ENCODE peak calls at places on chromosomes 13 and 19, in five cellular contexts. One of them, this sample, is unnamed.

GRCh38 chr19:13817615-13818371 is 22.6 kb downstream of the ZSWIM4 start:
- DNase-seq in trophoblast cell: peak
- DNase-seq in mesenchymal stem cell: peak
- DNase-seq in neuronal stem cell: no peak
- DNase-seq in H1: peak
- DNase-seq in this sample: no peak

GRCh38 chr19:38648789-38649304 is 1.4 kb downstream of the ACTN4 start:
- DNase-seq in trophoblast cell: no peak
- DNase-seq in H1: no peak
- DNase-seq in neuronal stem cell: no peak
- DNase-seq in mesenchymal stem cell: no peak
- DNase-seq in this sample: no peak

GRCh38 chr19:19745496-19746285 is 12.8 kb upstream of the ZNF14 start:
- DNase-seq in mesenchymal stem cell: no peak
- DNase-seq in neuronal stem cell: no peak
- DNase-seq in H1: no peak
- DNase-seq in trophoblast cell: no peak
- DNase-seq in this sample: no peak

GRCh38 chr19:14775855-14776254 is 2.5 kb downstream of the ADGRE2 start:
- DNase-seq in H1: no peak
- DNase-seq in mesenchymal stem cell: no peak
- DNase-seq in trophoblast cell: no peak
- DNase-seq in neuronal stem cell: no peak
- DNase-seq in this sample: no peak

GRCh38 chr13:49683489-49683888 is 7.8 kb downstream of the EBPL start:
- DNase-seq in trophoblast cell: no peak
- DNase-seq in neuronal stem cell: no peak
- DNase-seq in H1: no peak
- DNase-seq in mesenchymal stem cell: no peak
- DNase-seq in this sample: no peak

GRCh38 chr19:15540435-15540834 is 32.1 kb downstream of the CYP4F22 start:
- DNase-seq in neuronal stem cell: no peak
- DNase-seq in trophoblast cell: no peak
- DNase-seq in H1: no peak
- DNase-seq in mesenchymal stem cell: no peak
- DNase-seq in this sample: no peak

GRCh38 chr13:51793570-51794273 is 10.2 kb downstream of the DHRS12 start:
- DNase-seq in trophoblast cell: peak
- DNase-seq in neuronal stem cell: no peak
- DNase-seq in H1: no peak
- DNase-seq in mesenchymal stem cell: peak
- DNase-seq in this sample: peak

GRCh38 chr13:99256709-99257108 is 1.5 kb downstream of the GPR18 start:
- DNase-seq in H1: no peak
- DNase-seq in neuronal stem cell: no peak
- DNase-seq in mesenchymal stem cell: peak
- DNase-seq in trophoblast cell: no peak
- DNase-seq in this sample: peak

GRCh38 chr13:45206340-45206739 is 5.5 kb upstream of the KCTD4 start:
- DNase-seq in H1: no peak
- DNase-seq in mesenchymal stem cell: peak
- DNase-seq in trophoblast cell: peak
- DNase-seq in neuronal stem cell: no peak
- DNase-seq in this sample: peak

GRCh38 chr13:111187879-111188643 is 73.0 kb downstream of the ARHGEF7 start:
- DNase-seq in neuronal stem cell: no peak
- DNase-seq in H1: no peak
- DNase-seq in mesenchymal stem cell: peak
- DNase-seq in trophoblast cell: peak
- DNase-seq in this sample: peak

GRCh38 chr13:100584901-100585300 is 3.7 kb downstream of the GGACT start:
- DNase-seq in trophoblast cell: no peak
- DNase-seq in mesenchymal stem cell: no peak
- DNase-seq in neuronal stem cell: no peak
- DNase-seq in H1: no peak
- DNase-seq in this sample: no peak

GRCh38 chr19:18152444-18152816 is 533 bp upstream of the PIK3R2 start:
- DNase-seq in neuronal stem cell: peak
- DNase-seq in trophoblast cell: peak
- DNase-seq in mesenchymal stem cell: peak
- DNase-seq in H1: peak
- DNase-seq in this sample: peak

GRCh38 chr13:46202188-46202795 is 9.4 kb upstream of the LRRC63 start:
- DNase-seq in trophoblast cell: no peak
- DNase-seq in mesenchymal stem cell: no peak
- DNase-seq in H1: no peak
- DNase-seq in neuronal stem cell: no peak
- DNase-seq in this sample: no peak

GRCh38 chr13:30412351-30412750 is 9.9 kb upstream of the UBE2L5 start:
- DNase-seq in neuronal stem cell: no peak
- DNase-seq in trophoblast cell: no peak
- DNase-seq in H1: no peak
- DNase-seq in mesenchymal stem cell: no peak
- DNase-seq in this sample: no peak

GRCh38 chr13:30409911-30410704 is 12.2 kb upstream of the UBE2L5 start:
- DNase-seq in mesenchymal stem cell: peak
- DNase-seq in trophoblast cell: no peak
- DNase-seq in neuronal stem cell: no peak
- DNase-seq in H1: no peak
- DNase-seq in this sample: peak

GRCh38 chr13:30410705-30411125 is 11.6 kb upstream of the UBE2L5 start:
- DNase-seq in neuronal stem cell: no peak
- DNase-seq in H1: no peak
- DNase-seq in mesenchymal stem cell: no peak
- DNase-seq in trophoblast cell: no peak
- DNase-seq in this sample: peak

GRCh38 chr13:30406779-30407416 is 15.4 kb upstream of the UBE2L5 start:
- DNase-seq in trophoblast cell: no peak
- DNase-seq in neuronal stem cell: no peak
- DNase-seq in mesenchymal stem cell: no peak
- DNase-seq in H1: no peak
- DNase-seq in this sample: no peak

DNA sequence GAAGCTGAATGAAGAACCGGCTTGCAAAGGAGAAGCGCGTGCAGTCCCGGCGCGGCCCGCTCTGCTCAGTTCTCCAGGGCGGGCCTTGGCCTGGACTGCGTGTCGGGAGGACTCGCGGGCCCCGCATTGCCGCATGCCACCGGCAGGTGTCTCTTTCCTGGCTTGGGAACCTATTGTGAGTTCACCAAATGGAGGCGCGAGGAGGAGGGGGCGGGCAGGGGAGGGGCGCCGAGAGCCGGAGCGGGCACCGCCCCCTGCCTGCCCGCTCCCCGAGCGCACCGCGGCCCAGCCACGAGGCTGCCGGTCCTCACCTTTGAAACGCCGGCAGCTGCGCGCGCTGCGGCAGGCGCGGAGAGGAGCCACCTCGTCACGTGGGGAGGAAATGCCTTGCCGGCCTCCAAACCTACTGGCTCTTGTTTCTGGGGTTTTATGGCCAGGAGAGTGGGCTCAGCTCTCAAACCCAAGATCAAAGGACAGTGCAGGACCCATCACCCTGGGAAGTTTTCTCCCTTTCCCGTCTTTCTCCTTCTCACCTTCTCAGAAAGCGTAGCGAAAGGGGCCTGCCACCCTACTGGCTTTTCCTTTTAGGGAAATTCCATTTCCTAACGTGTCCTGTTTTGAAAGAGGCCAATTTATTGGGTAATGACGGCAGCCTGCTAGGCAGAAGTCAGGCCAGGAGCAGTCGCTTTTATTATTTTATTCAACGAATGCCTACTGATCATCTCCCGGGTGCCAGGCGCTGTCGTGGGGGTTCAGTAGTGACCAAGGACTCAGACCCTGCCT is 13.8 kb upstream of the UBE2L5 start:
- DNase-seq in trophoblast cell: peak
- DNase-seq in neuronal stem cell: peak
- DNase-seq in H1: peak
- DNase-seq in mesenchymal stem cell: peak
- DNase-seq in this sample: peak
- H3K14ac ChIP-seq in trophoblast cell: peak
- H3K14ac ChIP-seq in neuronal stem cell: no peak
- H3K14ac ChIP-seq in H1: no peak
- H3K14ac ChIP-seq in mesenchymal stem cell: no peak
- H3K14ac ChIP-seq in this sample: peak

GRCh38 chr19:2361259-2362038 is 1.4 kb downstream of the TMPRSS9 start:
- DNase-seq in mesenchymal stem cell: no peak
- DNase-seq in trophoblast cell: no peak
- DNase-seq in H1: no peak
- DNase-seq in neuronal stem cell: no peak
- DNase-seq in this sample: no peak

GRCh38 chr19:2358548-2359173 is 1.4 kb upstream of the TMPRSS9 start:
- DNase-seq in H1: no peak
- DNase-seq in neuronal stem cell: no peak
- DNase-seq in trophoblast cell: no peak
- DNase-seq in mesenchymal stem cell: no peak
- DNase-seq in this sample: no peak

GRCh38 chr19:2362039-2362969 is 2.2 kb downstream of the TMPRSS9 start:
- DNase-seq in mesenchymal stem cell: no peak
- DNase-seq in H1: no peak
- DNase-seq in neuronal stem cell: no peak
- DNase-seq in trophoblast cell: no peak
- DNase-seq in this sample: no peak

GRCh38 chr19:2360876-2361232 is 789 bp downstream of the TMPRSS9 start:
- DNase-seq in trophoblast cell: no peak
- DNase-seq in neuronal stem cell: no peak
- DNase-seq in H1: no peak
- DNase-seq in mesenchymal stem cell: no peak
- DNase-seq in this sample: no peak

DNA sequence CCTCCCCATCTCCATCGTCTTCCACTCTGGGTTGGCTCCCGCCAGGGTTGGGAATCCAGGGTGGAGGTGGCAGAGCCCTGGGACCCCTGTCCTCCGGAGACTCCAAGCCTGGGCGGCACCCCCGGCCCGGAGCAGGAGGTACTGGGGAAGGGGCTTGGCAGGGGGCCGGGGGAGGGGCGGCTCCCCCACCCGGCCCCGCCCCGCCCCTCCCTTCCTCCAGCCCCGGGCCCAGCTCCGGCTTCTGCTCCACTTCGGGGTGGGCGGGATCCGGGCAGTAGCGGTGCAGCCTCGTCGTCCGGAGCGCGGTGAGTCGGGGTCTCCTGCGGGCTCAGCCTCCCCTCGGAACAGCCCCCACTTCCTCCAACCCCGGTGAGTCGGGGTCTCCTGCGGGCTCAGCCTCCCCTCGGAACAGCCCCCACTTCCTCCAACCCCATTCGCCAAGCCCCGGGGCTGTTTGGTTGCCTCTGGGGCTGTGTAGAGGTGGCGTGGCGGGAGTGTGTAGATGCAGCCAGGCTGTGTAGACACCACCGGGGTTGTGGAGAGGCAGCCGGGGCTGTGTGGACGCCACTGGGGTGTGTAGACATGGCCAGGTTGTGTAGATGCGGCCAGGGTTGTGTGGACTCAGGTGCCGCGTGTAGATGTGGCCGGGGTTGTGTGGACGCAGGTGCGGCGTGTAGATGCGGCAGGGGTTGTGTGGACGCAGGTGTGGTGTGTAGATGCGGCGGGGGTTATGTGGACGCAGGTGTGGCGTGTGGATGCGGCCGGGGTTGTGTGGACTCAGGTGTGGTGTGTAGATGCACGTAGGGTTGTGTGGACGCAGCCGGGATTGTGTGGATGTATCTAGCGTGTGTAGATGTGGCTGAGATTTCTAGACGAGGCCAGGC is at the start of gene TMPRSS9:
- DNase-seq in H1: no peak
- DNase-seq in trophoblast cell: no peak
- DNase-seq in mesenchymal stem cell: no peak
- DNase-seq in neuronal stem cell: no peak
- DNase-seq in this sample: no peak
- H3K23ac ChIP-seq in H1: no peak
- H3K23ac ChIP-seq in trophoblast cell: no peak
- H3K23ac ChIP-seq in mesenchymal stem cell: no peak
- H3K23ac ChIP-seq in neuronal stem cell: peak
- H3K23ac ChIP-seq in this sample: no peak

GRCh38 chr19:30078381-30078910 is 136.4 kb downstream of the URI1 start:
- DNase-seq in trophoblast cell: no peak
- DNase-seq in mesenchymal stem cell: no peak
- DNase-seq in neuronal stem cell: no peak
- DNase-seq in H1: no peak
- DNase-seq in this sample: no peak
- H3K14ac ChIP-seq in trophoblast cell: no peak
- H3K14ac ChIP-seq in mesenchymal stem cell: no peak
- H3K14ac ChIP-seq in neuronal stem cell: peak
- H3K14ac ChIP-seq in H1: no peak
- H3K14ac ChIP-seq in this sample: no peak

GRCh38 chr19:3699071-3699740 is 1.1 kb downstream of the PIP5K1C start:
- DNase-seq in H1: no peak
- DNase-seq in neuronal stem cell: no peak
- DNase-seq in trophoblast cell: no peak
- DNase-seq in mesenchymal stem cell: peak
- DNase-seq in this sample: peak
- H3K23ac ChIP-seq in H1: no peak
- H3K23ac ChIP-seq in neuronal stem cell: peak
- H3K23ac ChIP-seq in trophoblast cell: no peak
- H3K23ac ChIP-seq in mesenchymal stem cell: no peak
- H3K23ac ChIP-seq in this sample: peak

GRCh38 chr13:113834496-113835200 is 29.2 kb downstream of the GAS6 start:
- DNase-seq in neuronal stem cell: no peak
- DNase-seq in trophoblast cell: no peak
- DNase-seq in H1: no peak
- DNase-seq in mesenchymal stem cell: no peak
- DNase-seq in this sample: no peak

GRCh38 chr13:113838711-113839201 is 25.1 kb downstream of the GAS6 start:
- DNase-seq in H1: no peak
- DNase-seq in mesenchymal stem cell: no peak
- DNase-seq in neuronal stem cell: no peak
- DNase-seq in trophoblast cell: no peak
- DNase-seq in this sample: no peak

GRCh38 chr13:113837554-113838355 is 26.1 kb downstream of the GAS6 start:
- DNase-seq in trophoblast cell: peak
- DNase-seq in neuronal stem cell: no peak
- DNase-seq in mesenchymal stem cell: peak
- DNase-seq in H1: no peak
- DNase-seq in this sample: peak

GRCh38 chr13:113835461-113836274 is 28.2 kb downstream of the GAS6 start:
- DNase-seq in mesenchymal stem cell: peak
- DNase-seq in trophoblast cell: no peak
- DNase-seq in neuronal stem cell: no peak
- DNase-seq in H1: no peak
- DNase-seq in this sample: peak

DNA sequence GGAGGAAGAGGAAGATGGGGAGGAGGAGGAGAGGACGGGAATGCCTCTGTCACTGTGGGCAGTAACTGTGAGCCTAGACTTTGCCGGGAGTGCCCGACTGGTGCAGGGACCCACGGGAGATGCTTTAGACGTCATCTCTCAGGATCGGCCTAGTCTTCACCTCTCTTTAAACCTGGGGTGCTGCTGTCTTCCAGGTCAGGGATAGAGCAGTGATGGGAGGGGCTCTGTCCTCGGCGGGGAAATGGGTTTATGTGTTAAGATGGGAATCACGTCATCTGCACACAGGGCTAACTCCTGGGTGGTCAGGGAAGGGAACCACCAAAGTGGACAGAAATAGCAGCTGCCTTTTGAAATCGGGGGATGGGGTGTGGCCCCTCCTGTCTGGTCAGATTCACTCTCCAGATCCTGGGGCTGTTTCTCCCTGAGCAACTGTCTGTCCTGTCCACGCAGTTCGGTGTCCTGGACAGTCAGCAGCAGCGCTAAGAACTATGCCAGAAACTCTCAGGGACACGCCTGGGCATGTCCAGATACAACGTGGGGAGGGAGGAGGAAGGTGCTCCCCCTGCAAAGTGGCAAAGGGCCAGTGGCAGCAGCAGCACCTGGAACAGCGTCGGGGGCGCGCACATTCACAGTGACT is 26.8 kb downstream of the GAS6 start:
- DNase-seq in mesenchymal stem cell: peak
- DNase-seq in H1: no peak
- DNase-seq in trophoblast cell: no peak
- DNase-seq in neuronal stem cell: no peak
- DNase-seq in this sample: peak
- H3K14ac ChIP-seq in mesenchymal stem cell: no peak
- H3K14ac ChIP-seq in H1: no peak
- H3K14ac ChIP-seq in trophoblast cell: peak
- H3K14ac ChIP-seq in neuronal stem cell: peak
- H3K14ac ChIP-seq in this sample: peak